ENCODE peak calls at places on chromosomes 12 and 14, in ten cellular contexts. One of them, this sample, is unnamed. For H3K4me1 and H3K27me3, the result is how much of the 10 kb centered on the place peaks cover.

GRCh38 chr14:35408026-35408425 is 3.5 kb upstream of the NFKBIA start:
- DNase-seq in gastrocnemius medialis: no peak
- DNase-seq in endothelial cell of umbilical vein: no peak
- DNase-seq in IMR-90: no peak
- DNase-seq in aorta: no peak
- DNase-seq in thoracic aorta: no peak
- DNase-seq in effector memory CD4-positive, alpha-beta T cell: no peak
- DNase-seq in spleen: no peak
- DNase-seq in osteoblast: no peak
- DNase-seq in lower lobe of right lung: no peak
- DNase-seq in this sample: no peak

GRCh38 chr12:118984206-118984943 is 3.0 kb downstream of the SRRM4 start:
- DNase-seq in osteoblast: no peak
- DNase-seq in gastrocnemius medialis: no peak
- DNase-seq in lower lobe of right lung: no peak
- DNase-seq in endothelial cell of umbilical vein: no peak
- DNase-seq in thoracic aorta: no peak
- DNase-seq in aorta: no peak
- DNase-seq in spleen: no peak
- DNase-seq in effector memory CD4-positive, alpha-beta T cell: no peak
- DNase-seq in IMR-90: no peak
- DNase-seq in this sample: no peak

GRCh38 chr12:24596768-24597388 is 352.0 kb downstream of the BCAT1 start:
- DNase-seq in thoracic aorta: no peak
- DNase-seq in spleen: no peak
- DNase-seq in gastrocnemius medialis: no peak
- DNase-seq in lower lobe of right lung: no peak
- DNase-seq in endothelial cell of umbilical vein: peak
- DNase-seq in aorta: no peak
- DNase-seq in osteoblast: no peak
- DNase-seq in IMR-90: peak
- DNase-seq in effector memory CD4-positive, alpha-beta T cell: no peak
- DNase-seq in this sample: peak

GRCh38 chr12:115060477-115061168 is 376.6 kb upstream of the TBX3 start:
- DNase-seq in spleen: no peak
- DNase-seq in lower lobe of right lung: no peak
- DNase-seq in effector memory CD4-positive, alpha-beta T cell: no peak
- DNase-seq in endothelial cell of umbilical vein: no peak
- DNase-seq in thoracic aorta: no peak
- DNase-seq in gastrocnemius medialis: no peak
- DNase-seq in IMR-90: no peak
- DNase-seq in aorta: no peak
- DNase-seq in osteoblast: no peak
- DNase-seq in this sample: no peak

GRCh38 chr12:45388545-45388944 is 172.7 kb downstream of the ANO6 start:
- DNase-seq in spleen: no peak
- DNase-seq in IMR-90: peak
- DNase-seq in gastrocnemius medialis: no peak
- DNase-seq in osteoblast: peak
- DNase-seq in aorta: no peak
- DNase-seq in thoracic aorta: no peak
- DNase-seq in effector memory CD4-positive, alpha-beta T cell: no peak
- DNase-seq in endothelial cell of umbilical vein: peak
- DNase-seq in lower lobe of right lung: no peak
- DNase-seq in this sample: peak

GRCh38 chr14:75333523-75334190 is 55.0 kb downstream of the FOS start:
- DNase-seq in lower lobe of right lung: peak
- DNase-seq in thoracic aorta: no peak
- DNase-seq in endothelial cell of umbilical vein: no peak
- DNase-seq in IMR-90: no peak
- DNase-seq in spleen: peak
- DNase-seq in aorta: no peak
- DNase-seq in effector memory CD4-positive, alpha-beta T cell: no peak
- DNase-seq in gastrocnemius medialis: no peak
- DNase-seq in osteoblast: peak
- DNase-seq in this sample: no peak

GRCh38 chr14:34231626-34232025 is 230.4 kb downstream of the SPTSSA start:
- DNase-seq in effector memory CD4-positive, alpha-beta T cell: no peak
- DNase-seq in gastrocnemius medialis: peak
- DNase-seq in lower lobe of right lung: no peak
- DNase-seq in osteoblast: no peak
- DNase-seq in spleen: no peak
- DNase-seq in aorta: no peak
- DNase-seq in thoracic aorta: no peak
- DNase-seq in IMR-90: no peak
- DNase-seq in endothelial cell of umbilical vein: no peak
- DNase-seq in this sample: no peak

GRCh38 chr12:42926232-42926631 is 336.7 kb upstream of the PRICKLE1 start:
- DNase-seq in lower lobe of right lung: no peak
- DNase-seq in spleen: no peak
- DNase-seq in effector memory CD4-positive, alpha-beta T cell: no peak
- DNase-seq in osteoblast: no peak
- DNase-seq in aorta: no peak
- DNase-seq in thoracic aorta: no peak
- DNase-seq in gastrocnemius medialis: no peak
- DNase-seq in endothelial cell of umbilical vein: no peak
- DNase-seq in IMR-90: no peak
- DNase-seq in this sample: no peak

GRCh38 chr12:72297666-72298065 is 25.5 kb downstream of the TRHDE start:
- DNase-seq in gastrocnemius medialis: no peak
- DNase-seq in osteoblast: no peak
- DNase-seq in effector memory CD4-positive, alpha-beta T cell: no peak
- DNase-seq in endothelial cell of umbilical vein: no peak
- DNase-seq in thoracic aorta: no peak
- DNase-seq in lower lobe of right lung: no peak
- DNase-seq in IMR-90: no peak
- DNase-seq in aorta: no peak
- DNase-seq in spleen: no peak
- DNase-seq in this sample: no peak

GRCh38 chr14:33762462-33762861 is 188.4 kb downstream of the EGLN3 start:
- DNase-seq in gastrocnemius medialis: no peak
- DNase-seq in endothelial cell of umbilical vein: peak
- DNase-seq in spleen: no peak
- DNase-seq in lower lobe of right lung: no peak
- DNase-seq in thoracic aorta: no peak
- DNase-seq in aorta: no peak
- DNase-seq in effector memory CD4-positive, alpha-beta T cell: no peak
- DNase-seq in IMR-90: no peak
- DNase-seq in osteoblast: no peak
- DNase-seq in this sample: no peak

GRCh38 chr12:103397536-103397935 is 98.2 kb downstream of the C12orf42 start:
- DNase-seq in osteoblast: no peak
- DNase-seq in effector memory CD4-positive, alpha-beta T cell: no peak
- DNase-seq in endothelial cell of umbilical vein: no peak
- DNase-seq in spleen: no peak
- DNase-seq in IMR-90: no peak
- DNase-seq in lower lobe of right lung: no peak
- DNase-seq in aorta: no peak
- DNase-seq in gastrocnemius medialis: no peak
- DNase-seq in thoracic aorta: no peak
- DNase-seq in this sample: no peak

GRCh38 chr12:53123578-53124351 is 20.5 kb downstream of the SOAT2 start:
- DNase-seq in spleen: no peak
- DNase-seq in IMR-90: peak
- DNase-seq in aorta: no peak
- DNase-seq in osteoblast: peak
- DNase-seq in thoracic aorta: no peak
- DNase-seq in effector memory CD4-positive, alpha-beta T cell: no peak
- DNase-seq in gastrocnemius medialis: no peak
- DNase-seq in lower lobe of right lung: no peak
- DNase-seq in endothelial cell of umbilical vein: no peak
- DNase-seq in this sample: no peak

GRCh38 chr12:90572778-90573177 is 382.2 kb downstream of the CCER1 start:
- DNase-seq in effector memory CD4-positive, alpha-beta T cell: no peak
- DNase-seq in gastrocnemius medialis: no peak
- DNase-seq in endothelial cell of umbilical vein: no peak
- DNase-seq in IMR-90: no peak
- DNase-seq in spleen: no peak
- DNase-seq in osteoblast: no peak
- DNase-seq in aorta: no peak
- DNase-seq in lower lobe of right lung: no peak
- DNase-seq in thoracic aorta: no peak
- DNase-seq in this sample: no peak

GRCh38 chr12:56528836-56529235 is 7.2 kb downstream of the RBMS2 start:
- DNase-seq in thoracic aorta: no peak
- DNase-seq in lower lobe of right lung: no peak
- DNase-seq in effector memory CD4-positive, alpha-beta T cell: no peak
- DNase-seq in endothelial cell of umbilical vein: no peak
- DNase-seq in osteoblast: no peak
- DNase-seq in spleen: no peak
- DNase-seq in aorta: no peak
- DNase-seq in IMR-90: peak
- DNase-seq in gastrocnemius medialis: no peak
- DNase-seq in this sample: no peak

GRCh38 chr14:104651876-104652260 is 37.5 kb upstream of the INF2 start:
- DNase-seq in effector memory CD4-positive, alpha-beta T cell: no peak
- DNase-seq in spleen: no peak
- DNase-seq in thoracic aorta: no peak
- DNase-seq in gastrocnemius medialis: no peak
- DNase-seq in IMR-90: no peak
- DNase-seq in aorta: no peak
- DNase-seq in lower lobe of right lung: no peak
- DNase-seq in endothelial cell of umbilical vein: no peak
- DNase-seq in osteoblast: peak
- DNase-seq in this sample: no peak

GRCh38 chr12:69866698-69867097 is 41.7 kb downstream of the MYRFL start:
- DNase-seq in spleen: no peak
- DNase-seq in osteoblast: no peak
- DNase-seq in lower lobe of right lung: no peak
- DNase-seq in thoracic aorta: no peak
- DNase-seq in IMR-90: no peak
- DNase-seq in effector memory CD4-positive, alpha-beta T cell: no peak
- DNase-seq in aorta: no peak
- DNase-seq in endothelial cell of umbilical vein: no peak
- DNase-seq in gastrocnemius medialis: no peak
- DNase-seq in this sample: no peak

GRCh38 chr12:113007166-113007565 is 28.8 kb downstream of the OAS2 start:
- DNase-seq in gastrocnemius medialis: no peak
- DNase-seq in lower lobe of right lung: no peak
- DNase-seq in osteoblast: peak
- DNase-seq in spleen: no peak
- DNase-seq in thoracic aorta: no peak
- DNase-seq in effector memory CD4-positive, alpha-beta T cell: no peak
- DNase-seq in IMR-90: peak
- DNase-seq in endothelial cell of umbilical vein: peak
- DNase-seq in aorta: no peak
- DNase-seq in this sample: no peak

GRCh38 chr12:113678222-113678621 is 206.6 kb upstream of the LHX5 start:
- DNase-seq in gastrocnemius medialis: no peak
- DNase-seq in osteoblast: no peak
- DNase-seq in endothelial cell of umbilical vein: no peak
- DNase-seq in lower lobe of right lung: no peak
- DNase-seq in IMR-90: no peak
- DNase-seq in spleen: no peak
- DNase-seq in aorta: no peak
- DNase-seq in effector memory CD4-positive, alpha-beta T cell: no peak
- DNase-seq in thoracic aorta: no peak
- DNase-seq in this sample: no peak

GRCh38 chr14:98210045-98210678 is 1061.8 kb downstream of the BCL11B start:
- DNase-seq in effector memory CD4-positive, alpha-beta T cell: no peak
- DNase-seq in lower lobe of right lung: no peak
- DNase-seq in endothelial cell of umbilical vein: no peak
- DNase-seq in gastrocnemius medialis: no peak
- DNase-seq in spleen: peak
- DNase-seq in IMR-90: no peak
- DNase-seq in thoracic aorta: no peak
- DNase-seq in osteoblast: no peak
- DNase-seq in aorta: no peak
- DNase-seq in this sample: peak

GRCh38 chr12:132327351-132328171 is 1.8 kb downstream of the GALNT9 start:
- DNase-seq in endothelial cell of umbilical vein: peak
- DNase-seq in effector memory CD4-positive, alpha-beta T cell: no peak
- DNase-seq in thoracic aorta: no peak
- DNase-seq in lower lobe of right lung: peak
- DNase-seq in IMR-90: peak
- DNase-seq in spleen: no peak
- DNase-seq in aorta: peak
- DNase-seq in osteoblast: peak
- DNase-seq in gastrocnemius medialis: no peak
- DNase-seq in this sample: no peak

GRCh38 chr12:118714051-118714460 is 267.3 kb upstream of the SRRM4 start:
- DNase-seq in thoracic aorta: no peak
- DNase-seq in osteoblast: no peak
- DNase-seq in spleen: no peak
- DNase-seq in effector memory CD4-positive, alpha-beta T cell: no peak
- DNase-seq in aorta: no peak
- DNase-seq in endothelial cell of umbilical vein: no peak
- DNase-seq in lower lobe of right lung: no peak
- DNase-seq in IMR-90: no peak
- DNase-seq in gastrocnemius medialis: no peak
- DNase-seq in this sample: peak

GRCh38 chr14:23118506-23119361 is at the start of gene CEBPE:
- DNase-seq in lower lobe of right lung: no peak
- DNase-seq in spleen: peak
- DNase-seq in aorta: no peak
- DNase-seq in thoracic aorta: no peak
- DNase-seq in gastrocnemius medialis: no peak
- DNase-seq in effector memory CD4-positive, alpha-beta T cell: no peak
- DNase-seq in endothelial cell of umbilical vein: no peak
- DNase-seq in IMR-90: no peak
- DNase-seq in osteoblast: no peak
- DNase-seq in this sample: no peak
- H3K4me1 ChIP-seq in lower lobe of right lung: under half
- H3K4me1 ChIP-seq in spleen: under half
- H3K4me1 ChIP-seq in aorta: under half
- H3K4me1 ChIP-seq in thoracic aorta: under half
- H3K4me1 ChIP-seq in gastrocnemius medialis: under half
- H3K4me1 ChIP-seq in effector memory CD4-positive, alpha-beta T cell: under half
- H3K4me1 ChIP-seq in endothelial cell of umbilical vein: under half
- H3K4me1 ChIP-seq in IMR-90: under half
- H3K4me1 ChIP-seq in osteoblast: under half
- H3K4me1 ChIP-seq in this sample: under half

GRCh38 chr12:98470469-98471082 is 44.8 kb upstream of the TMPO start:
- DNase-seq in IMR-90: no peak
- DNase-seq in endothelial cell of umbilical vein: no peak
- DNase-seq in effector memory CD4-positive, alpha-beta T cell: no peak
- DNase-seq in gastrocnemius medialis: no peak
- DNase-seq in thoracic aorta: no peak
- DNase-seq in spleen: no peak
- DNase-seq in aorta: no peak
- DNase-seq in osteoblast: peak
- DNase-seq in lower lobe of right lung: no peak
- DNase-seq in this sample: no peak
- H3K27me3 ChIP-seq in IMR-90: under half
- H3K27me3 ChIP-seq in endothelial cell of umbilical vein: under half
- H3K27me3 ChIP-seq in effector memory CD4-positive, alpha-beta T cell: under half
- H3K27me3 ChIP-seq in gastrocnemius medialis: under half
- H3K27me3 ChIP-seq in thoracic aorta: under half
- H3K27me3 ChIP-seq in spleen: under half
- H3K27me3 ChIP-seq in aorta: under half
- H3K27me3 ChIP-seq in osteoblast: under half
- H3K27me3 ChIP-seq in lower lobe of right lung: under half
- H3K27me3 ChIP-seq in this sample: under half

GRCh38 chr14:101713641-101714349 is 47.7 kb upstream of the PPP2R5C start:
- DNase-seq in endothelial cell of umbilical vein: no peak
- DNase-seq in aorta: no peak
- DNase-seq in lower lobe of right lung: no peak
- DNase-seq in thoracic aorta: no peak
- DNase-seq in osteoblast: no peak
- DNase-seq in gastrocnemius medialis: no peak
- DNase-seq in effector memory CD4-positive, alpha-beta T cell: no peak
- DNase-seq in spleen: no peak
- DNase-seq in IMR-90: no peak
- DNase-seq in this sample: no peak
- H3K4me1 ChIP-seq in endothelial cell of umbilical vein: under half
- H3K4me1 ChIP-seq in aorta: under half
- H3K4me1 ChIP-seq in lower lobe of right lung: under half
- H3K4me1 ChIP-seq in thoracic aorta: under half
- H3K4me1 ChIP-seq in osteoblast: under half
- H3K4me1 ChIP-seq in gastrocnemius medialis: under half
- H3K4me1 ChIP-seq in effector memory CD4-positive, alpha-beta T cell: under half
- H3K4me1 ChIP-seq in spleen: under half
- H3K4me1 ChIP-seq in IMR-90: under half
- H3K4me1 ChIP-seq in this sample: under half

GRCh38 chr12:128322341-128322740 is 55.4 kb downstream of the TMEM132C start:
- DNase-seq in IMR-90: no peak
- DNase-seq in gastrocnemius medialis: no peak
- DNase-seq in osteoblast: no peak
- DNase-seq in lower lobe of right lung: no peak
- DNase-seq in endothelial cell of umbilical vein: no peak
- DNase-seq in effector memory CD4-positive, alpha-beta T cell: no peak
- DNase-seq in thoracic aorta: no peak
- DNase-seq in spleen: no peak
- DNase-seq in aorta: no peak
- DNase-seq in this sample: no peak
- H3K27me3 ChIP-seq in IMR-90: under half
- H3K27me3 ChIP-seq in gastrocnemius medialis: under half
- H3K27me3 ChIP-seq in osteoblast: under half
- H3K27me3 ChIP-seq in lower lobe of right lung: under half
- H3K27me3 ChIP-seq in endothelial cell of umbilical vein: under half
- H3K27me3 ChIP-seq in effector memory CD4-positive, alpha-beta T cell: under half
- H3K27me3 ChIP-seq in thoracic aorta: under half
- H3K27me3 ChIP-seq in spleen: under half
- H3K27me3 ChIP-seq in aorta: under half
- H3K27me3 ChIP-seq in this sample: under half